ENCODE peak calls at places on chromosomes 12 and 14, in eight cellular contexts. B, L, P, F, U, Q, R and Y are unnamed samples.

GRCh38 chr12:29702972-29703371 is 80.8 kb downstream of the TMTC1 start:
- DNase-seq in Q (no peak), R (no peak), F (no peak), P (no peak), B (no peak), L (no peak), U (no peak), Y (no peak)

GRCh38 chr12:123519151-123520001 is 14.1 kb downstream of the RILPL1 start:
- DNase-seq in R (no peak), F (no peak), B (no peak), U (no peak), L (peak), Q (peak), P (peak), Y (no peak)

GRCh38 chr12:52246720-52247621 is 13.9 kb downstream of the KRT7 start:
- DNase-seq in U (peak), F (no peak), L (no peak), R (no peak), P (no peak), Q (no peak), B (no peak), Y (no peak)

GRCh38 chr12:69583203-69583602 is 2.1 kb upstream of the CCT2 start:
- DNase-seq in P (no peak), F (no peak), R (peak), Q (no peak), B (no peak), U (peak), L (no peak), Y (peak)

GRCh38 chr12:6380141-6381121 is 3.5 kb upstream of the LTBR start:
- DNase-seq in Q (no peak), B (no peak), P (no peak), L (peak), F (no peak), R (no peak), U (peak), Y (no peak)

GRCh38 chr12:98757455-98757854 is 112.4 kb downstream of the APAF1 start:
- DNase-seq in L (no peak), F (no peak), Q (no peak), R (no peak), U (no peak), B (no peak), P (no peak), Y (no peak)

GRCh38 chr12:94618995-94619695 is 31.2 kb downstream of the TMCC3 start:
- DNase-seq in L (peak), Q (no peak), F (no peak), R (no peak), B (no peak), P (no peak), U (no peak), Y (peak)

GRCh38 chr12:97642906-97643305 is 180.3 kb downstream of the RMST start:
- DNase-seq in F (no peak), L (no peak), B (no peak), U (no peak), Q (no peak), R (no peak), P (no peak), Y (no peak)

GRCh38 chr14:20631023-20631820 is 10.3 kb downstream of the OR6S1 start:
- DNase-seq in P (no peak), R (no peak), L (peak), F (no peak), U (peak), B (no peak), Q (no peak), Y (peak)

GRCh38 chr12:49536526-49537195 is 2.2 kb upstream of the KCNH3 start:
- DNase-seq in P (no peak), F (no peak), L (no peak), R (peak), Q (no peak), B (no peak), U (peak), Y (no peak)

GRCh38 chr14:49641697-49642129 is 6.7 kb upstream of the DNAAF2 start:
- DNase-seq in R (no peak), B (no peak), U (peak), L (no peak), F (no peak), P (no peak), Q (no peak), Y (no peak)

GRCh38 chr12:65948320-65949008 is 124.2 kb downstream of the HMGA2 start:
- DNase-seq in P (peak), Q (peak), L (peak), U (no peak), B (no peak), F (no peak), R (no peak), Y (peak)

GRCh38 chr12:121456551-121456950 is 56.6 kb downstream of the RNF34 start:
- DNase-seq in B (no peak), U (peak), R (no peak), P (no peak), F (no peak), L (no peak), Q (no peak), Y (no peak)

GRCh38 chr14:61611880-61612630 is 83.3 kb upstream of the HIF1A start:
- DNase-seq in R (no peak), F (no peak), P (no peak), L (peak), U (no peak), Q (no peak), B (no peak), Y (no peak)

GRCh38 chr14:68369289-68369925 is 423.5 kb downstream of the ZFP36L1 start:
- DNase-seq in P (no peak), U (no peak), B (no peak), L (no peak), F (no peak), Q (no peak), R (no peak), Y (no peak)

GRCh38 chr12:18140969-18141368 is 51.0 kb upstream of the RERGL start:
- DNase-seq in U (no peak), L (no peak), P (no peak), Q (no peak), B (no peak), F (no peak), R (no peak), Y (no peak)

GRCh38 chr12:6644257-6644596 is 3.0 kb downstream of the ACRBP start:
- DNase-seq in R (peak), Q (no peak), P (no peak), B (no peak), L (no peak), U (peak), F (no peak), Y (no peak)

GRCh38 chr12:56634242-56634836 is 4.2 kb upstream of the BAZ2A start:
- DNase-seq in R (peak), P (no peak), U (peak), L (no peak), B (no peak), F (no peak), Q (no peak), Y (peak)

GRCh38 chr12:53145383-53145782 is 35.1 kb upstream of the ZNF740 start:
- DNase-seq in Q (no peak), P (no peak), L (peak), F (no peak), U (no peak), R (no peak), B (no peak), Y (peak)

GRCh38 chr14:81837304-81837703 is 303.7 kb upstream of the SEL1L start:
- DNase-seq in U (no peak), L (no peak), P (no peak), R (no peak), Q (no peak), B (no peak), F (no peak), Y (no peak)

GRCh38 chr14:70622111-70622712 is 19.5 kb upstream of the TTC9 start:
- DNase-seq in U (peak), L (peak), P (no peak), Q (no peak), B (no peak), R (peak), F (no peak), Y (no peak)

GRCh38 chr14:104119700-104120251 is 18.6 kb upstream of the KIF26A start:
- DNase-seq in B (no peak), U (no peak), R (no peak), P (no peak), F (no peak), Q (no peak), L (no peak), Y (no peak)

GRCh38 chr14:52073251-52073650 is 4.4 kb upstream of the NID2 start:
- DNase-seq in U (no peak), Q (no peak), R (no peak), F (no peak), B (no peak), L (peak), P (no peak), Y (no peak)

GRCh38 chr12:122021822-122022392 is at the start of gene BCL7A:
- DNase-seq in L (peak), R (peak), U (peak), B (no peak), Q (peak), F (no peak), P (peak), Y (peak)

GRCh38 chr14:59305836-59306555 is 117.5 kb downstream of the DAAM1 start:
- DNase-seq in F (no peak), R (no peak), U (no peak), Q (no peak), B (no peak), L (peak), P (no peak), Y (no peak)

GRCh38 chr12:122003646-122004611 is 17.8 kb upstream of the BCL7A start:
- DNase-seq in U (no peak), P (no peak), R (peak), F (no peak), L (peak), B (no peak), Q (no peak), Y (no peak)

GRCh38 chr14:103057372-103058208 is at the start of gene CDC42BPB:
- DNase-seq in R (no peak), P (peak), L (peak), Q (peak), F (no peak), B (no peak), U (peak), Y (peak)

GRCh38 chr14:48936352-48936751 is 649.8 kb downstream of the RPS29 start:
- DNase-seq in R (no peak), U (no peak), B (no peak), Q (no peak), L (peak), F (no peak), P (no peak), Y (peak)

GRCh38 chr12:52777566-52777965 is 421 bp upstream of the KRT76 start:
- DNase-seq in U (no peak), L (no peak), B (no peak), P (no peak), F (no peak), R (no peak), Q (no peak), Y (no peak)

GRCh38 chr14:96817750-96818666 is 20.8 kb downstream of the VRK1 start:
- DNase-seq in L (no peak), B (no peak), P (no peak), Q (no peak), R (no peak), F (no peak), U (no peak), Y (no peak)

GRCh38 chr14:71714225-71714624 is 218.0 kb upstream of the RGS6 start:
- DNase-seq in L (peak), B (no peak), R (no peak), Q (no peak), P (no peak), F (no peak), U (no peak), Y (no peak)

GRCh38 chr12:79373896-79374499 is 316.8 kb downstream of the PAWR start:
- DNase-seq in P (no peak), R (peak), F (no peak), L (peak), U (peak), B (no peak), Q (no peak), Y (peak)

GRCh38 chr12:4006743-4007142 is 133.5 kb upstream of the PARP11 start:
- DNase-seq in P (no peak), B (no peak), L (no peak), F (no peak), Q (no peak), U (peak), R (no peak), Y (no peak)

GRCh38 chr12:132196038-132196872 is 52.0 kb downstream of the NOC4L start:
- DNase-seq in F (no peak), P (no peak), R (no peak), B (no peak), U (no peak), L (no peak), Q (no peak), Y (no peak)

GRCh38 chr12:69553626-69554248 is 31.5 kb upstream of the CCT2 start:
- DNase-seq in F (no peak), R (no peak), U (no peak), Q (no peak), L (peak), B (no peak), P (no peak), Y (peak)

GRCh38 chr14:72863216-72864006 is 30.5 kb downstream of the DPF3 start:
- DNase-seq in F (no peak), U (no peak), L (no peak), R (no peak), Q (no peak), P (no peak), B (peak), Y (no peak)

GRCh38 chr12:68374315-68374982 is 42.3 kb upstream of the MDM1 start:
- DNase-seq in Q (no peak), P (no peak), L (no peak), F (no peak), U (no peak), R (no peak), B (peak), Y (no peak)

GRCh38 chr14:90664911-90665695 is 151.1 kb downstream of the TTC7B start:
- DNase-seq in Q (no peak), B (no peak), L (peak), U (no peak), R (no peak), P (no peak), F (no peak), Y (no peak)
- H3K4me3 ChIP-seq in Q (no peak), B (no peak), L (no peak), U (no peak), R (no peak), P (peak), F (no peak), Y (no peak)

GRCh38 chr12:106865685-106866084 is 90.0 kb upstream of the TMEM263 start:
- DNase-seq in U (peak), F (no peak), R (no peak), B (no peak), L (no peak), Q (no peak), P (no peak), Y (no peak)

GRCh38 chr12:106863185-106863584 is 88.7 kb downstream of the RIC8B start:
- DNase-seq in R (no peak), U (no peak), F (no peak), B (no peak), Q (no peak), L (no peak), P (no peak), Y (no peak)

GRCh38 chr12:106866426-106867080 is 89.2 kb upstream of the TMEM263 start:
- DNase-seq in Q (no peak), R (no peak), P (no peak), F (no peak), L (peak), B (no peak), U (no peak), Y (no peak)

DNA sequence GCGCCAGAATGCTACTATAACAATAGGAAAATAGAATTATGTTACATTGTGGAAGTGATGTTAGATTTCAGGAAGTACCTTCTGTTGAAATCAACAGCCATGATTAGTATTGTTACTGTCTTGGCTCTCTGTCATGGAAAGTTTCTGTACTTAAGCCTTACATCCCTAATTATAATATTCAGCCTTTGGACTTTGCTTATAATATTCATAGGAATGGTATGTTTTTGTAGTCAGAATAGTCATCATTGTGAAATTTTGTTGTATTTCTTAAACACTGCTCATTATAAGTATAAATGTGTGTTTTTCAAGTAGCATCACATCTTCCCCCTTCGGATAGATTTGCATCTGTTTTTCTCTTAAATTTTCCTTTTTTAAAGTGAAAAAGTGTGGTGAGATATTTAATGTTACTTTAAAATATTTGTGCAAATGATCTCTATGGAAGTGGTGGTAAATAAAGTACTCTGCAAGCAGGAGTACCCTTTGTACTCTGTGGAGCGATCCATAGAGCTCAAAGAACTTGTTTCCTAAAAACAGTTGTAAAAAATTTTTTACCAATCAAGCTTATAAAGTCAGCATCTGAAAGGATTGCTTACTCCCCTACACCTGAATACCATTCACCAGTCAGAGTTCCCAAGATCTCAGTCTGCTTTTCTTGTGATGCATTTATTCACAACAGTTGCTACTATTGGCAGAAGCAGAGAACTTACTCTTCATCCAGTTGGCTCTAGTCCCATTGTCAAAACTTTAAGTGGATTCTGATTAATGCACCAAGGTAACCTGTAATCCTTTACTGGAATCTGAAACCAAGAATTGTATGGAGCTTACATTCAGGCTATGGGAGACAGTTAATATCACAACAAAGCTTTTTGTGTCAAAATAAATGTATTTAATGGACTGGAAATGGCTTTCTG is 87.8 kb downstream of the RIC8B start:
- DNase-seq in B (no peak), R (no peak), U (no peak), Q (no peak), F (no peak), P (no peak), L (peak), Y (no peak)
- H3K4me3 ChIP-seq in B (no peak), R (no peak), U (no peak), Q (no peak), F (no peak), P (no peak), L (no peak), Y (no peak)

DNA sequence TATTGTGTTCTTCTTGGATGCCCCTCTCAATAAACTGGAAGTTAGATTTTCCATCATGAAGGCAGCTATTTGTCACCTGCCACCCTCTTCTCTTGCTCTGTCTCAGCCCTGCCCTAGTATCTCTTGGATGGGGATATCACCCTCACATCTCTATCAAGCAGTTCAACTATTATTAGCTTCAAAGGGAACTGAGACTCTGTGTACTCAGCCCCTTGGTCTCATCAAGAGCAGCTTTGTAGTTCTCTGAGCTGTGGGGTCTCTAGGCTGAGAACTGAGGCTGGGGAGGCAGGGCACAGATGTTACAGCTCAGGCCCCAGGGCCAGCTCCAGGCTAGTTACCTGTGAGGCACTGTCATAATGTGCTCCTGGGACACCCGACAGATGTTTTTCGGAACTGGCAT is 130.3 kb downstream of the DAD1 start:
- DNase-seq in B (no peak), F (no peak), P (no peak), Q (no peak), U (peak), R (peak), L (no peak), Y (no peak)
- H3K4me3 ChIP-seq in B (no peak), F (no peak), P (no peak), Q (no peak), U (no peak), R (peak), L (no peak), Y (no peak)

GRCh38 chr14:56107615-56108014 is 10.6 kb upstream of the PELI2 start:
- DNase-seq in F (no peak), U (no peak), B (no peak), R (no peak), P (no peak), Q (no peak), L (no peak), Y (no peak)

GRCh38 chr14:56116128-56116900 is 1.9 kb upstream of the PELI2 start:
- DNase-seq in U (no peak), L (no peak), R (no peak), F (no peak), Q (no peak), P (no peak), B (no peak), Y (no peak)

GRCh38 chr14:56108057-56108456 is 10.2 kb upstream of the PELI2 start:
- DNase-seq in F (no peak), L (no peak), Q (no peak), P (no peak), B (no peak), U (no peak), R (no peak), Y (no peak)

GRCh38 chr14:56115471-56115870 is 2.7 kb upstream of the PELI2 start:
- DNase-seq in F (no peak), R (no peak), P (no peak), U (no peak), Q (no peak), L (no peak), B (no peak), Y (no peak)

DNA sequence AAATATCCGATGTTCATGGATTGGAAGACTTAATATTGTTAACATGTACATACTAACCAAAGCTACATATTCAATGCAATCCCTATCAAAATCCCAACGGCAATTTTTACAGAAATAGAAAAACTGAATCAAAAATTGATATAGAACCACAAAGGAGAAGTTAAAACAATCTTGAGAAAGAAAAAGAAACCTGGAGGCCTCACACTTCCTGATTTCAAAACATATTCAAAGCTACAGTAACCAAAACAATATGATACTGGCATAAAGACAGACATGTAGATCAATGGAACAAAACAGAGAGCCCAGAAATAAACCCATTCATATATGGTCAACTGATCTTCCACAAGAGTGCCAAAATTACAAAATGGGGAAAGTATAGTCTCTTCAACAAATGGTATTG is 5.4 kb upstream of the PELI2 start:
- DNase-seq in B (no peak), L (no peak), Q (no peak), P (no peak), F (no peak), R (no peak), U (no peak), Y (no peak)
- H3K4me3 ChIP-seq in B (no peak), L (no peak), Q (no peak), P (no peak), F (no peak), R (no peak), U (no peak), Y (no peak)

GRCh38 chr12:13080276-13080675 is 23.2 kb downstream of the GSG1 start:
- DNase-seq in F (no peak), Q (no peak), L (no peak), U (no peak), P (no peak), R (no peak), B (no peak), Y (no peak)

GRCh38 chr12:13079440-13079906 is 24.0 kb downstream of the GSG1 start:
- DNase-seq in P (no peak), Q (no peak), F (no peak), U (peak), R (no peak), L (no peak), B (no peak), Y (no peak)

GRCh38 chr12:13084898-13085640 is 18.4 kb downstream of the GSG1 start:
- DNase-seq in U (no peak), Q (no peak), B (no peak), R (no peak), F (no peak), P (no peak), L (no peak), Y (no peak)

GRCh38 chr12:13085968-13086686 is 17.3 kb downstream of the GSG1 start:
- DNase-seq in B (no peak), U (no peak), L (no peak), P (no peak), R (no peak), F (no peak), Q (no peak), Y (no peak)

DNA sequence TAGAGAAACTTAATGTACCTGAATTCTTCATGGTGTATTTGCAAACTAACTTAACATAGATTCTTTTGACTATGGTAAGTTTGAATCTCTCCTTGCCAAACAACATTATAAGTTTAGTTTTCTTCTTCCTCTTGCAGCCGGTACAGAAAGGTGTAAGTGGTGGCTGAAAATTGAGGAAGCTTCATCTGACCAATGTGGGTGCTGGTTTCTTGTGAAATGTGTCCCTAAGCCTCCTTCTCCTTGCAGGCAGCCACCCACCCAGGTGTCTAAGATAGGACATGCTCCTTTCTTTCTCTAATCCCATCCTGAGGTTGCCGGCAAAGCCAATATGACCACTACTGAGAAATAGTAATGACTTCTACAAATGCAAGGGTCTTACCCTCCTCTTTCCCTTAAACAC is 20.6 kb downstream of the GSG1 start:
- DNase-seq in R (no peak), F (no peak), L (no peak), B (no peak), U (no peak), Q (no peak), P (no peak), Y (no peak)
- H3K4me3 ChIP-seq in R (no peak), F (no peak), L (no peak), B (no peak), U (no peak), Q (no peak), P (no peak), Y (no peak)